ENCODE peak calls at places on chromosomes 1 and 21, in six cellular contexts. T, F, L, J, G and R are unnamed samples.

GRCh38 chr1:154429118-154429517 is 24.0 kb downstream of the IL6R start:
- DNase-seq in T (no peak), F (no peak), L (no peak), J (no peak), G (no peak), R (no peak)

GRCh38 chr1:54246097-54246721 is 46.2 kb downstream of the MRPL37 start:
- DNase-seq in T (no peak), F (no peak), L (no peak), J (no peak), G (no peak), R (no peak)

GRCh38 chr1:185565314-185565713 is 168.9 kb upstream of the HMCN1 start:
- DNase-seq in T (peak), F (no peak), L (no peak), J (peak), G (no peak), R (no peak)

GRCh38 chr1:53400761-53401379 is 58.3 kb upstream of the DMRTB1 start:
- DNase-seq in T (no peak), F (no peak), L (no peak), J (no peak), G (no peak), R (no peak)

GRCh38 chr21:23968722-23969647 is 1638.3 kb downstream of the MRPL39 start:
- DNase-seq in T (peak), F (no peak), L (peak), J (no peak), G (peak), R (peak)

GRCh38 chr1:56034222-56034621 is 545.1 kb downstream of the PLPP3 start:
- DNase-seq in T (peak), F (no peak), L (no peak), J (peak), G (no peak), R (peak)

GRCh38 chr1:94324168-94324544 is 86.8 kb upstream of the ARHGAP29 start:
- DNase-seq in T (peak), F (no peak), L (no peak), J (no peak), G (no peak), R (peak)

GRCh38 chr1:159996653-159997052 is 35.1 kb downstream of the PIGM start:
- DNase-seq in T (peak), F (peak), L (no peak), J (peak), G (no peak), R (peak)

GRCh38 chr1:30196457-30196856 is 526.9 kb downstream of the MATN1 start:
- DNase-seq in T (no peak), F (no peak), L (no peak), J (no peak), G (no peak), R (no peak)

GRCh38 chr1:173590557-173590956 is 12.3 kb downstream of the SLC9C2 start:
- DNase-seq in T (peak), F (no peak), L (no peak), J (no peak), G (no peak), R (no peak)

GRCh38 chr1:7268983-7269382 is 483.7 kb downstream of the CAMTA1 start:
- DNase-seq in T (no peak), F (no peak), L (no peak), J (no peak), G (no peak), R (no peak)

GRCh38 chr21:40687625-40688024 is 159.3 kb downstream of the DSCAM start:
- DNase-seq in T (no peak), F (no peak), L (no peak), J (no peak), G (no peak), R (no peak)

GRCh38 chr1:3556336-3556735 is 55.0 kb downstream of the MEGF6 start:
- DNase-seq in T (no peak), F (no peak), L (no peak), J (no peak), G (no peak), R (no peak)

GRCh38 chr1:34176830-34177613 is at the start of gene C1orf94:
- DNase-seq in T (no peak), F (no peak), L (peak), J (no peak), G (no peak), R (no peak)

GRCh38 chr1:114124644-114125043 is 29.0 kb downstream of the SYT6 start:
- DNase-seq in T (no peak), F (no peak), L (no peak), J (no peak), G (no peak), R (no peak)

GRCh38 chr1:77926561-77927357 is 38.3 kb downstream of the NEXN start:
- DNase-seq in T (no peak), F (no peak), L (no peak), J (peak), G (no peak), R (no peak)

GRCh38 chr1:60572378-60572777 is 498.8 kb upstream of the C1orf87 start:
- DNase-seq in T (no peak), F (no peak), L (no peak), J (no peak), G (no peak), R (no peak)

GRCh38 chr1:167332503-167332902 is 111.8 kb downstream of the POU2F1 start:
- DNase-seq in T (peak), F (no peak), L (no peak), J (peak), G (no peak), R (peak)

GRCh38 chr1:235075121-235075954 is 53.3 kb downstream of the TOMM20 start:
- DNase-seq in T (peak), F (peak), L (no peak), J (peak), G (peak), R (peak)

GRCh38 chr1:15244813-15245212 is 2.2 kb upstream of the FHAD1 start:
- DNase-seq in T (no peak), F (no peak), L (peak), J (no peak), G (no peak), R (no peak)

GRCh38 chr21:31897311-31897710 is 24.5 kb downstream of the HUNK start:
- DNase-seq in T (no peak), F (no peak), L (no peak), J (no peak), G (no peak), R (peak)

GRCh38 chr1:177800386-177801058 is 169.3 kb downstream of the SEC16B start:
- DNase-seq in T (peak), F (no peak), L (no peak), J (no peak), G (no peak), R (peak)

GRCh38 chr1:28871631-28872401 is 42.6 kb upstream of the EPB41 start:
- DNase-seq in T (no peak), F (no peak), L (no peak), J (no peak), G (no peak), R (no peak)

GRCh38 chr1:28878796-28879195 is 35.6 kb upstream of the EPB41 start:
- DNase-seq in T (no peak), F (no peak), L (no peak), J (no peak), G (no peak), R (no peak)

GRCh38 chr1:28883242-28883616 is 31.1 kb upstream of the EPB41 start:
- DNase-seq in T (no peak), F (no peak), L (no peak), J (no peak), G (no peak), R (no peak)

GRCh38 chr1:28882009-28882628 is 32.2 kb upstream of the EPB41 start:
- DNase-seq in T (peak), F (peak), L (peak), J (peak), G (peak), R (peak)

DNA sequence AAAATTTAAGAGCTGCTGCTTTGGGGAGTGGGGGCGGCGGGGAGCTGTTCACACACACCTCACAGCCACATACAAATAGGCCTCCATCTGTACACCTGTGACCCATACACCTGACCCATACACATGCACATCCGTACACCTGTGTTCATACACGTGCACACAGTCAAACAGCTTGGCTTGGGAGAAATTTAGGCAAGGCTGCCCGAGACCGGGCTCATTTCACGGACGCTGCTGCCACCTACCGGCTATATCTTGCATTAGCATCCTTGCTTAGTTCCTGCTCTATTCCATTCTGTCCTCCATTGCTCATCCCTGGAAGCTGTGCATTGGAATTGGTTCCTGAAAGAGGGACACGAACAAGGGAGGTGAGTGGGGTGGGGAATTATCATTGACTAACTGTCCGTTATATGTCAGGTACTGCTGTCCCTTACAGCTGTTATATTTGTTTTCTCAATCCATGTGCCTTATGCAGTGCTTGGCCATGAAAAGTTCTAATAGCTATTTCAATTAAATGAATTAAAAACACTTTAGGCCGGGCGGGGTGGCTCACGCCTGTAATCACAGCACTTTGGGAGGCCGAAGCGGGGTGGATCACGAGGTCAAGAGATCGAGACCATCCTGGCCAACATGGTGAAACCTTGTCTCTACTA is 37.1 kb upstream of the EPB41 start:
- DNase-seq in T (peak), F (peak), L (peak), J (peak), G (peak), R (peak)
- TF ChIP-seq CTCF in T (peak), F (peak), L (peak), J (peak), G (peak), R (peak)

GRCh38 chr1:234004575-234004974 is 100.1 kb downstream of the SLC35F3 start:
- DNase-seq in T (no peak), F (no peak), L (no peak), J (no peak), G (no peak), R (no peak)
- H3K4me3 ChIP-seq in T (no peak), F (no peak), L (no peak), J (no peak), G (no peak), R (no peak)

DNA sequence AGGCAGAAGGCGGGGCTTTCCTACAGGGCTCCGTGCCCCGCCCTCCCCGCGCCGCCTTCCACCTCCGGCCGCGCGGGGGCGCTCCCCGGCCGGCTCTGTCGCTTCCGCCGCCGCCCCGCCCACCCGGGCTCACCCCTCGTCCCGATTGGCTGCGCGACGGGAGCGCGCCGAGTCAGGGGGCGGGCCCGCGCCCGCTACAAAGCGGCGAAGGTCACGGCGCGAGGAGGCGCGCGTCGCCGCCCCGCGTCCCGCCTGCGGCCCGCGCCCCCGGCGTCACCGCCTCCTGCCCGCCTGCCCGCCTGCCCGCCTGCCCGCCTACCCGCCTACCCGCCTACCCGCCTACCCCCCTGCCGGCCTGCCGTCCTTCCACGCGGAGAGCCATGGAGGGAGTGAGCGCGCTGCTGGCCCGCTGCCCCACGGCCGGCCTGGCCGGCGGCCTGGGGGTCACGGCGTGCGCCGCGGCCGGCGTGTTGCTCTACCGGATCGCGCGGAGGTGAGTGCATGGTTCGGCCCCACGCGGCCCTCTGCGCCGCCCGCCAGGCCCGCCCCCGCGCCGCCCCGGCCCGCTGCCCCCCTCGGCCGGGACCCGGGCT is at the start of gene TMEM201:
- DNase-seq in T (peak), F (peak), L (peak), J (peak), G (peak), R (peak)
- TF ChIP-seq CTCF in T (peak), F (peak), L (peak), J (peak), G (no peak), R (no peak)

GRCh38 chr1:183218039-183218618 is 32.1 kb downstream of the LAMC2 start:
- DNase-seq in T (no peak), F (no peak), L (no peak), J (no peak), G (no peak), R (no peak)
- H3K4me3 ChIP-seq in T (no peak), F (no peak), L (no peak), J (no peak), G (no peak), R (no peak)

GRCh38 chr1:247007511-247008405 is at the start of gene ZNF695:
- DNase-seq in T (peak), F (peak), L (peak), J (peak), G (peak), R (peak)
- TF ChIP-seq CTCF in T (no peak), F (no peak), L (no peak), J (no peak), G (no peak), R (no peak)

GRCh38 chr1:245987577-245987976 is 519.5 kb downstream of the SMYD3 start:
- DNase-seq in T (no peak), F (no peak), L (no peak), J (no peak), G (no peak), R (no peak)

GRCh38 chr1:245987997-245988392 is 519.1 kb downstream of the SMYD3 start:
- DNase-seq in T (no peak), F (no peak), L (no peak), J (no peak), G (no peak), R (no peak)

GRCh38 chr1:245990315-245991022 is 516.6 kb downstream of the SMYD3 start:
- DNase-seq in T (no peak), F (no peak), L (no peak), J (no peak), G (no peak), R (no peak)

GRCh38 chr1:245988393-245989078 is 518.5 kb downstream of the SMYD3 start:
- DNase-seq in T (no peak), F (no peak), L (no peak), J (peak), G (no peak), R (no peak)

DNA sequence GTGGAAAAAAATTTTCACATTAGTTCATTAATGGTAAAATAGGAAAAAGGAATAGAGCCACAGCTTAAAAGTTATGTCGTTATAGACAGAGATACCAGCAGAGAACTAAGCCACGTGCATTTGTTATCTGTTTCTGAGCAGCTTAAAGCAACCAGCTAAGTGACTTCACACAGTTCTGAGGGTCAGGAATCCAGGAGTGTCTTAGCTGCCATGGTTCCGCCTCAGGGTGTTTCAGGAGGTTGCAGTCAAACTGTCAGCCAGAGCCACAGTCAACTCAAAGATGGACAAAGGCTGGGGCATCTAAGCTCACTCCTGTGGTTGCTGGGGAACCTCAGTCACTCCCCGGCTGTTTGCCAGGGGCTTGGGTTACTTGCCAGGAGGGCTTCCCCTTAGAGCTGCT is 515.8 kb downstream of the SMYD3 start:
- DNase-seq in T (no peak), F (no peak), L (no peak), J (no peak), G (no peak), R (no peak)
- H3K4me3 ChIP-seq in T (no peak), F (no peak), L (no peak), J (no peak), G (no peak), R (no peak)